ENCODE peak calls at places on chromosomes 6 and 20, in six cellular contexts. C is astrocyte, T is heart right ventricle, W is left ventricle myocardium inferior, Q is heart left ventricle, Y is tibial nerve. D is an unnamed sample. For H3K36me3, the result is how much of the 10 kb centered on the place peaks cover.

GRCh38 chr20:1389703-1390385 is 3.0 kb downstream of the FKBP1A start:
- DNase-seq in Y (no peak), W (no peak), T (no peak), Q (no peak), C (no peak), D (peak)

GRCh38 chr6:111758608-111759293 is 114.5 kb downstream of the FYN start:
- DNase-seq in W (no peak), Y (no peak), C (no peak), Q (no peak), T (no peak), D (no peak)

GRCh38 chr6:127192911-127193503 is 73.7 kb upstream of the RNF146 start:
- DNase-seq in C (no peak), Q (no peak), Y (no peak), T (no peak), W (no peak), D (peak)

GRCh38 chr6:113530769-113531168 is 326.4 kb upstream of the MARCKS start:
- DNase-seq in Y (no peak), T (no peak), Q (no peak), C (peak), W (no peak), D (peak)

GRCh38 chr6:36297511-36297910 is 27.7 kb downstream of the PNPLA1 start:
- DNase-seq in T (no peak), W (no peak), C (no peak), Y (no peak), Q (no peak), D (no peak)

GRCh38 chr20:48826064-48826463 is 1.7 kb downstream of the PREX1 start:
- DNase-seq in T (no peak), C (no peak), Y (no peak), Q (no peak), W (no peak), D (no peak)

GRCh38 chr6:43963203-43963602 is 164.0 kb downstream of the MRPL14 start:
- DNase-seq in Y (no peak), Q (no peak), C (no peak), T (no peak), W (no peak), D (no peak)

GRCh38 chr20:51541189-51542032 is 1.1 kb downstream of the NFATC2 start:
- DNase-seq in T (peak), Q (peak), C (peak), W (peak), Y (peak), D (peak)

GRCh38 chr6:153172815-153173214 is 41.7 kb upstream of the RGS17 start:
- DNase-seq in W (no peak), Q (no peak), T (no peak), Y (no peak), C (no peak), D (no peak)

GRCh38 chr20:36384022-36384619 is 78.0 kb downstream of the DLGAP4 start:
- DNase-seq in Q (no peak), W (no peak), T (peak), Y (no peak), C (peak), D (peak)

GRCh38 chr6:166852484-166852975 is 103.8 kb downstream of the RNASET2 start:
- DNase-seq in T (no peak), Q (no peak), Y (no peak), W (no peak), C (no peak), D (no peak)

GRCh38 chr6:96760153-96760687 is 77.1 kb downstream of the GPR63 start:
- DNase-seq in W (no peak), T (no peak), Q (no peak), C (no peak), Y (no peak), D (no peak)

GRCh38 chr6:82842721-82843120 is 222.9 kb downstream of the UBE3D start:
- DNase-seq in T (no peak), Y (no peak), Q (no peak), C (peak), W (no peak), D (no peak)

GRCh38 chr6:170372380-170373325 is 66.1 kb downstream of the FAM120B start:
- DNase-seq in W (no peak), Y (no peak), Q (no peak), C (no peak), T (no peak), D (no peak)

GRCh38 chr6:125835221-125835744 is 44.5 kb downstream of the NCOA7 start:
- DNase-seq in T (no peak), Q (no peak), W (no peak), Y (no peak), C (peak), D (no peak)

GRCh38 chr6:73538116-73538779 is 17.4 kb upstream of the EEF1A1 start:
- DNase-seq in C (no peak), Y (no peak), W (no peak), T (no peak), Q (no peak), D (no peak)

GRCh38 chr6:88220493-88220892 is 54.3 kb upstream of the CNR1 start:
- DNase-seq in C (peak), Q (no peak), W (no peak), Y (no peak), T (no peak), D (peak)

GRCh38 chr6:1608976-1609661 is 596 bp upstream of the FOXC1 start:
- DNase-seq in W (no peak), C (no peak), Q (peak), Y (peak), T (no peak), D (no peak)

GRCh38 chr6:42411431-42411830 is 40.3 kb downstream of the TRERF1 start:
- DNase-seq in C (no peak), Y (no peak), W (no peak), T (no peak), Q (no peak), D (no peak)

GRCh38 chr20:35618372-35619131 is 2.9 kb downstream of the SPAG4 start:
- DNase-seq in Q (peak), Y (no peak), C (peak), W (no peak), T (no peak), D (peak)

GRCh38 chr20:11170565-11170964 is 496.8 kb upstream of the JAG1 start:
- DNase-seq in Y (no peak), W (no peak), C (peak), Q (no peak), T (no peak), D (no peak)
- H3K36me3 ChIP-seq in Y (under half), W (under half), C (under half), Q (under half), T (under half), D (under half)

GRCh38 chr6:56688521-56688920 is 45.8 kb upstream of the DST start:
- DNase-seq in Y (no peak), T (no peak), W (no peak), Q (no peak), C (no peak), D (peak)
- H3K4me3 ChIP-seq in Y (no peak), T (peak), W (peak), Q (peak), C (no peak), D (no peak)

GRCh38 chr20:47774081-47774777 is 11.1 kb downstream of the SULF2 start:
- DNase-seq in T (peak), C (no peak), Q (no peak), Y (no peak), W (no peak), D (no peak)

GRCh38 chr20:47773381-47773786 is 11.9 kb downstream of the SULF2 start:
- DNase-seq in Y (no peak), Q (peak), T (peak), C (peak), W (peak), D (no peak)

GRCh38 chr20:47775039-47775438 is 10.2 kb downstream of the SULF2 start:
- DNase-seq in C (no peak), Y (no peak), T (no peak), Q (no peak), W (no peak), D (no peak)

GRCh38 chr20:47768016-47768953 is 17.0 kb downstream of the SULF2 start:
- DNase-seq in C (peak), Y (no peak), W (peak), Q (peak), T (peak), D (no peak)

GRCh38 chr20:47770931-47771330 is 14.3 kb downstream of the SULF2 start:
- DNase-seq in T (no peak), Y (no peak), Q (peak), C (no peak), W (peak), D (no peak)
- H3K36me3 ChIP-seq in T (under half), Y (under half), Q (under half), C (under half), W (under half), D (under half)

GRCh38 chr6:159833997-159834601 is 34.0 kb downstream of the PNLDC1 start:
- DNase-seq in Y (no peak), C (no peak), W (no peak), Q (no peak), T (no peak), D (no peak)

GRCh38 chr6:159837511-159837910 is 37.4 kb downstream of the PNLDC1 start:
- DNase-seq in Y (no peak), C (no peak), T (no peak), W (no peak), Q (no peak), D (no peak)

GRCh38 chr6:159838020-159838744 is 38.1 kb downstream of the PNLDC1 start:
- DNase-seq in Q (no peak), C (no peak), T (no peak), Y (no peak), W (no peak), D (no peak)

GRCh38 chr6:159837141-159837490 is 37.0 kb downstream of the PNLDC1 start:
- DNase-seq in T (no peak), Q (no peak), C (no peak), Y (no peak), W (no peak), D (no peak)

DNA sequence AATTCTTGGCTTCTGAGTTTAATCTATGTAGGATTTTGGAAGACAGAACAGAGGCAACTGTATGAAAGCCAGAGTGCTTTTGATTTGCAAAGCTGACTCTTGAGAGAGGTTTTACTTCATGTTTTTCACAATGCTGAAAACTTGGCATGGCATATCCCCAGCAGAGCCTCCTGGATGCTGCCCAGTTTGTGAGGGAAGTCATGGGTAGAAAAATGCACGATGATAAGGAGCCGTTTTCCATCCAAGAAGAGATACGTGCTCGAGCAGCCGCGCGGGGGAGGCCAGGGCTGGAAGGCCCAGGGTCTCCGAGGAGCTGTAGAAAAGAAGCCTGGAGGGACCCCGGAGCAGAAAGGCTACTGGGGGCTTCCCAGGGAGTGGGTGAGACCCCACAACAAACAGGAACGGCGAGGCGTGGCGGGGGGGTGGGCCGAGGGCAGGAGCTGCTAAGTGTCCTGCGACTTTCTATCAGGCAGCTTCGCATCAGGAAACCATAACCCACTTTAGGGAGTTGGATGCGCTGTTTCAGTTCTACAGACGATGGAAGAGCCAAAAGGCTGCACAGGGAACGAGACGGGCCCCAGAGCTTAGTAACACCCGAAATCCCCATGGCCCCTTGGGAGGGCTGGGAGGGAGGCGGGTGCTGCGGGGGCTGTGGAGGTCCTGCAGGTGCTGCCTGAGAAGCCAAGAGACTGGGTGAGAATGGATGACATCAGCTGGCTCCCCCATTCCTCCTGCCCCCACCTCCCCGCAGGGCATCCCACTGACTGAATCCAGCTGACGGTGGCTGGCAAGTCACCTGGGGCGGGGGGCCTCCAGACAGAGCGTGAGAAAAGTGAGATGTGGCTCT is 36.4 kb downstream of the PNLDC1 start:
- DNase-seq in Y (peak), T (peak), W (peak), C (peak), Q (peak), D (no peak)
- H3K4me3 ChIP-seq in Y (peak), T (peak), W (peak), C (no peak), Q (peak), D (no peak)

DNA sequence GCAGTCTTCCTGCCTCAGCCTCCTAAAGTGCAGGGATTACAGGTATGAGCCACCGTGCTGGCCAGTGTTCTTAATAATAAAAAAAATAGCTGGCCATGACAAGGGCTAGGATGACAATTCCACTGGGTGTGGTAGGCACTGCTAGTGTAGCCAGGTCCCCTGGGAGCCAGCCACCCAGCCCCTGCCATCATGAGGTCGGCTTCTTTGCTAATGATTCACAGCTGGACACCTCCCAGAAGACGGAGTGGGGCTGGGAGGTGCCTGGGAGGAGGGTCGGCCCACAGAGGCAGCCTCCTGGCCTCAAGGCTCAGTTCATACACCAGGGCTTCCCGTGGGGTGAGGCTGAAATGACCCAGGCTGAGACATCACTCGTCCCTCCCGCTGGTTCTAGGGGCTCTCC is 230.4 kb downstream of the TAF4 start:
- DNase-seq in W (no peak), Q (peak), T (no peak), C (no peak), Y (no peak), D (no peak)
- H3K36me3 ChIP-seq in W (under half), Q (under half), T (under half), C (under half), Y (under half), D (under half)

GRCh38 chr20:59403962-59404314 is 103.5 kb downstream of the EDN3 start:
- DNase-seq in W (no peak), Y (no peak), C (no peak), Q (no peak), T (no peak), D (no peak)
- H3K4me3 ChIP-seq in W (peak), Y (no peak), C (no peak), Q (no peak), T (no peak), D (no peak)

GRCh38 chr20:44098657-44099056 is 88.3 kb downstream of the JPH2 start:
- DNase-seq in Q (no peak), T (no peak), W (no peak), Y (no peak), C (no peak), D (no peak)
- H3K36me3 ChIP-seq in Q (under half), T (under half), W (under half), Y (under half), C (under half), D (under half)

DNA sequence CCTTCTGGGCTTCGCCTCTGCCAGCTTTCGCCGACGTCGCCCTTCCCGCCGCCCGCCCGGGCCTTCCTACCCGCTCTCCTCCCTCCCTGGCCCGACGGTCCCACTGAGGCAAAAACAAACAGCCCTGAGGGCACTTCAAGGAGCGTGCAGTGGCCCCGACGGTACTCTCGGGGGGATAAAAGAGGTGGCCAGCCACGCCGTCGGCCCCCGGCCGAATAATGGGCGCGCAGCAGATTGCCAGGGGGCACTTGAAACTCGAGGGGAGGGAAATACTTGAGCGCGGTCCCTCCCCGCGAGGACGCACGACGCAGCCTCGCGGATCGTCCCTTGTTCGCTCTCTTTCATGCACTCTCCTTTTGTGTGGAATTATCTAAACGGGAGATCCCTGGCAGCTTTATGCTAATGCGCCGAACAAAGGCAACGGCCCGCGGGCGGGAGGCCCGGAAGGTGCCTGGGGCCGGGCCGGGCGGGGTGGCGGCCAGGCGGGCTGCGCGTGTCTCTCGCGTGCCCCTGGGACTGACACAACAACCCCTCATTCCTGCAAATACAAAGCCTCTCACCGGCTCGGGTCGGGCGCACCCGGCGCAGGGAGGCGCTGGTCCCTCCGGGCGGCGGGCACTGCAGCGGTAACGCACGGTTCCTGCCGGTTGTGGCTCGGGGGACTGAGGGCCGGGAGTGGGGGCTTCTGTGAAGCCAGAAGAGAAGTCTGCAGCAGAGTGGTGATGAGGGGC is 3.7 kb upstream of the INSM1 start:
- DNase-seq in T (no peak), Q (no peak), W (no peak), Y (no peak), C (no peak), D (no peak)
- H3K4me3 ChIP-seq in T (no peak), Q (no peak), W (peak), Y (peak), C (no peak), D (no peak)

DNA sequence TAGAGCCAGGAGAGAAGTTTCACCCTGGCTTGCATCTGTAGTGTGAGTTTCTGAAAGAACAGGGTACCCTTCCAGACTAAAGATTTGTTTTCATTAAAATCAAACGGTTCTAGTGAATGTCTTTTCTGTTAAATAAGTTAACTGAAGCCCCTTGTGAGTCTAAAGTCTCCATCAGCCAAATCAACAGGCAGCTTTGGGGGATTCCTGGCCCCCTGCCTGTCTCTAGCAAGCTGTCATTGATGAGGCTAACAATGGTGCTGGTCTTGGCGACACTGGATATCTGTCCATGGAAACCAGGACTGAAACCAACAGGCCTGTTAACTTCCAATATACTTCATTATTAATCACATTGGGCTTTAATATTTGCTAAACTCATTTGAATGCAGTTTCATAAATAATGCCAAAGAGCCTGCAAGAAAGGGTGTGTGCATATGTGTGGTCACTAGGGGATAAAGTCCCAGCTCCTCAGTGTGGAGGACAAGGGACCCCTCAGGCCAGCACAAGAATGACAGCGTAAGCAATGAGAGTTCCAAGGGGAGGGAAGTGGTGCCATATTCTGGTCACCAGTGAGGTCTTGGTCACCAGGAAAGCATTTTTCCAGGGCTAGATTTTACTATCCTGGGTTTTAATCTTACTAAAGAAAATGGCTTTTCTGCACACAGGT is 9.1 kb upstream of the RNF182 start:
- DNase-seq in W (no peak), C (no peak), T (no peak), Y (no peak), Q (no peak), D (no peak)
- H3K36me3 ChIP-seq in W (under half), C (under half), T (under half), Y (under half), Q (under half), D (under half)

DNA sequence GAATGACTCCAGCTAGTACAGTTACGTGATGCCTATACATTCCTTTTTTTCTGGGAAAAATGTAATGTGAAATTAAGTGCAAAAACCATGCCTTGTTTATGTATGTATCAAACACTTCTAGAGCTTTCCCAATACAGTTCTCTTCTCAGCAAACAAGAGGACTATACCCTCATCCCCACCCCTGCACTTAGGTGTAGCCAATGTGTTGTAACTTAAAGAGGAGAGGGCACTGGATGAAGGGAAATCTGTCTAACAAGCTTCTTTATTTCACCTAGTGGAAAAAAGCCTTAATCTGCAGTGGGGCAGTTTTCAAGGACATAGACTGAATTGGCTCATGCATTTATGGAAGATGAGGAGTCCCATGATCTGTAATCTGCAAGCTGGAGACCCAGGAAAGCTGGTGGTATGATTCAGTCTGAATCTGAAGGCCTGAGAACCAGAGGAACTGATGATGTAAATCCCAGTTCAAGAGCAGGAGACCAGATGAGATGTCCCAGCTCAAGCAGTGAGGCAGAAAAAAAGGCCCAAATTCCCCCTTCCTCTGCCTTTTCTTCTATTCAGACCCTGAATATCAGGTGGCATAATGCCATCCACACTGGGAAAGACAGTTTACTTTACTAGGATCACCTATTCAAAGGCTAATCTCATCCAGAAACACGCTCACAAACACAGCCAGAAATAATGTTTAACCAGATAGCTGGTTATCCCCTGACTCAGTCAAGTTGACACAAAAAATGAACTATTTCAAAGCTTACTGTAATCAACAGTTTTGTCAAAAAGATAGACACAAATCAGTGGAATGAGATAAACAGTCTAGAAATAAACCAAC is 25.8 kb upstream of the SLC17A3 start:
- DNase-seq in T (no peak), Q (no peak), C (no peak), W (no peak), Y (no peak), D (no peak)
- H3K4me3 ChIP-seq in T (no peak), Q (no peak), C (no peak), W (no peak), Y (no peak), D (no peak)

D was measured in bronchial epithelial cell.